ENCODE peak calls at places on chromosomes 3 and 15, in five cellular contexts. One of them, this sample, is unnamed.

GRCh38 chr3:166453472-166453871 is 616.2 kb upstream of the BCHE start:
- DNase-seq in SK-N-SH: no peak
- DNase-seq in GM12891: no peak
- DNase-seq in esophagus muscularis mucosa: no peak
- DNase-seq in transverse colon: no peak
- DNase-seq in this sample: no peak

GRCh38 chr3:32428092-32429068 is 36.7 kb downstream of the CMTM7 start:
- DNase-seq in SK-N-SH: no peak
- DNase-seq in GM12891: no peak
- DNase-seq in esophagus muscularis mucosa: peak
- DNase-seq in transverse colon: no peak
- DNase-seq in this sample: no peak

GRCh38 chr3:137845161-137845560 is 81.0 kb downstream of the SOX14 start:
- DNase-seq in SK-N-SH: no peak
- DNase-seq in GM12891: no peak
- DNase-seq in esophagus muscularis mucosa: no peak
- DNase-seq in transverse colon: no peak
- DNase-seq in this sample: no peak

GRCh38 chr3:75035146-75035545 is 420.7 kb upstream of the CNTN3 start:
- DNase-seq in SK-N-SH: no peak
- DNase-seq in GM12891: no peak
- DNase-seq in esophagus muscularis mucosa: no peak
- DNase-seq in transverse colon: no peak
- DNase-seq in this sample: no peak

GRCh38 chr3:157868168-157868567 is 238.1 kb downstream of the SHOX2 start:
- DNase-seq in SK-N-SH: no peak
- DNase-seq in GM12891: no peak
- DNase-seq in esophagus muscularis mucosa: no peak
- DNase-seq in transverse colon: no peak
- DNase-seq in this sample: no peak

GRCh38 chr3:138833908-138834358 is 795 bp downstream of the PIK3CB start:
- DNase-seq in SK-N-SH: peak
- DNase-seq in GM12891: no peak
- DNase-seq in esophagus muscularis mucosa: no peak
- DNase-seq in transverse colon: no peak
- DNase-seq in this sample: no peak

GRCh38 chr3:172550347-172550943 is 27.2 kb upstream of the TNFSF10 start:
- DNase-seq in SK-N-SH: no peak
- DNase-seq in GM12891: no peak
- DNase-seq in esophagus muscularis mucosa: no peak
- DNase-seq in transverse colon: no peak
- DNase-seq in this sample: no peak

GRCh38 chr15:85581495-85581894 is 201.1 kb downstream of the AKAP13 start:
- DNase-seq in SK-N-SH: no peak
- DNase-seq in GM12891: no peak
- DNase-seq in esophagus muscularis mucosa: peak
- DNase-seq in transverse colon: peak
- DNase-seq in this sample: peak

GRCh38 chr15:81763304-81763703 is 282.5 kb downstream of the MEX3B start:
- DNase-seq in SK-N-SH: no peak
- DNase-seq in GM12891: no peak
- DNase-seq in esophagus muscularis mucosa: no peak
- DNase-seq in transverse colon: no peak
- DNase-seq in this sample: no peak

GRCh38 chr15:58515807-58516206 is 84.0 kb downstream of the LIPC start:
- DNase-seq in SK-N-SH: no peak
- DNase-seq in GM12891: no peak
- DNase-seq in esophagus muscularis mucosa: no peak
- DNase-seq in transverse colon: no peak
- DNase-seq in this sample: no peak

GRCh38 chr3:107969994-107970896 is 120.6 kb downstream of the CD47 start:
- DNase-seq in SK-N-SH: peak
- DNase-seq in GM12891: no peak
- DNase-seq in esophagus muscularis mucosa: no peak
- DNase-seq in transverse colon: no peak
- DNase-seq in this sample: no peak

GRCh38 chr15:74988007-74988800 is 7.2 kb upstream of the SCAMP5 start:
- DNase-seq in SK-N-SH: peak
- DNase-seq in GM12891: no peak
- DNase-seq in esophagus muscularis mucosa: no peak
- DNase-seq in transverse colon: peak
- DNase-seq in this sample: peak

GRCh38 chr15:70792171-70792573 is 28.8 kb upstream of the UACA start:
- DNase-seq in SK-N-SH: no peak
- DNase-seq in GM12891: no peak
- DNase-seq in esophagus muscularis mucosa: no peak
- DNase-seq in transverse colon: no peak
- DNase-seq in this sample: no peak

GRCh38 chr3:112365035-112365434 is 32.1 kb downstream of the CD200 start:
- DNase-seq in SK-N-SH: no peak
- DNase-seq in GM12891: no peak
- DNase-seq in esophagus muscularis mucosa: no peak
- DNase-seq in transverse colon: no peak
- DNase-seq in this sample: no peak

GRCh38 chr3:176814252-176814651 is 383.0 kb downstream of the TBL1XR1 start:
- DNase-seq in SK-N-SH: peak
- DNase-seq in GM12891: peak
- DNase-seq in esophagus muscularis mucosa: no peak
- DNase-seq in transverse colon: peak
- DNase-seq in this sample: no peak

GRCh38 chr3:43748179-43748578 is 57.4 kb downstream of the ABHD5 start:
- DNase-seq in SK-N-SH: no peak
- DNase-seq in GM12891: no peak
- DNase-seq in esophagus muscularis mucosa: no peak
- DNase-seq in transverse colon: no peak
- DNase-seq in this sample: no peak

GRCh38 chr15:90249123-90249863 is at the start of gene TTLL13:
- DNase-seq in SK-N-SH: peak
- DNase-seq in GM12891: peak
- DNase-seq in esophagus muscularis mucosa: peak
- DNase-seq in transverse colon: peak
- DNase-seq in this sample: peak
- TF ChIP-seq POLR2AphosphoS5 in SK-N-SH: no peak
- TF ChIP-seq POLR2AphosphoS5 in GM12891: no peak
- TF ChIP-seq POLR2AphosphoS5 in esophagus muscularis mucosa: peak
- TF ChIP-seq POLR2AphosphoS5 in transverse colon: peak
- TF ChIP-seq POLR2AphosphoS5 in this sample: peak

DNA sequence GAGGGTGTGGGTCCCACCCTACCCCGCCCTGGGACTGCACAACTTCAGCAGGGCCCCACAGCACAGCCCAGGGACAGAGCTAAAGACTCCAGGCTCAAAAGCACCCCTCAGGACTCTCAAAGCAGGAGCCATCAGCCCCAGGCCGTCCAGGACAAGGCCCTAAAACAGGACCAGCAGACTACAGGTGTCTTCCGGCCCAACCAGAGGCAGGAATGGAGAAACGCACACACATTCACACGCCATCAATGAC is 26.1 kb downstream of the ATRIP start:
- DNase-seq in SK-N-SH: peak
- DNase-seq in GM12891: no peak
- DNase-seq in esophagus muscularis mucosa: no peak
- DNase-seq in transverse colon: no peak
- DNase-seq in this sample: no peak
- TF ChIP-seq POLR2AphosphoS5 in SK-N-SH: no peak
- TF ChIP-seq POLR2AphosphoS5 in GM12891: no peak
- TF ChIP-seq POLR2AphosphoS5 in esophagus muscularis mucosa: no peak
- TF ChIP-seq POLR2AphosphoS5 in transverse colon: no peak
- TF ChIP-seq POLR2AphosphoS5 in this sample: no peak

GRCh38 chr3:171444291-171444690 is 15.9 kb downstream of the TNIK start:
- DNase-seq in SK-N-SH: no peak
- DNase-seq in GM12891: no peak
- DNase-seq in esophagus muscularis mucosa: no peak
- DNase-seq in transverse colon: no peak
- DNase-seq in this sample: no peak

GRCh38 chr3:171443211-171443957 is 16.8 kb downstream of the TNIK start:
- DNase-seq in SK-N-SH: no peak
- DNase-seq in GM12891: no peak
- DNase-seq in esophagus muscularis mucosa: no peak
- DNase-seq in transverse colon: no peak
- DNase-seq in this sample: no peak

GRCh38 chr3:171446301-171446700 is 13.9 kb downstream of the TNIK start:
- DNase-seq in SK-N-SH: no peak
- DNase-seq in GM12891: no peak
- DNase-seq in esophagus muscularis mucosa: no peak
- DNase-seq in transverse colon: no peak
- DNase-seq in this sample: no peak

GRCh38 chr3:171445805-171446204 is 14.4 kb downstream of the TNIK start:
- DNase-seq in SK-N-SH: no peak
- DNase-seq in GM12891: no peak
- DNase-seq in esophagus muscularis mucosa: no peak
- DNase-seq in transverse colon: no peak
- DNase-seq in this sample: no peak

DNA sequence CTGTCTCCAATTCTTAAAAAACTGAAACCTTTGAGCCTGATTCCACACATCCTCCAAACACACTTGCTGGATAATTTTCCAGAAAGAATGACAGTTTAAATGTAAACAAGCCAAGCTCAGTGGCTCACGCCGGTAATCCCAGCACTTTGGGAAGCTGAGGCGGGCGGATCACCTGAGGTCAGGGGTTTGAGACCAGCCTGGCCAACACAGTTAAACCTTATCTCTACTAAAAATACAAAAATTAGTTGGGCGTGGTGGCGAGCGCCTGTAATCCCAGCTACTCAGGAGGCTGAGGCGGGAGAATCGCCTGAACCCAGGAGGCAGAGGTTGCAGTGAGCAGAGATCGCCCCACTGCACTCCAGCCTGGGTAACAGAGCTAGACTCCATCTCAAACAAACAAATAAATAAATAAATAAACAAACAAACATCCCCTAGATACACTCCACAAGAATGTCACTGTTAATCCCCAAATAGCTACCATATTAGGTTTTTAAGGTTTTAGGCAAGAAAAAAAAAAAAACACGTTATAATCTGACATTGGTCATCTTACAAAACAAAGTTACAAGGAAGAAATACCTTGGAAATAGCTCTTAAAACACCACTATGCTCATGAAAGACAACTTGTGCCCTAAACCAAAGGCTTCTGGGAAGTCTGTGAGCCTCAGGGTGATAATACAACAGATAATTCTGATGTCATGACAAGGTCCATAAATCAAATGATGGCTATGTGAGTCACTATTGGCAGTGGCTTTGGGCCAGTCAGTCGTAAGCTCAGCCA is 13.2 kb downstream of the TNIK start:
- DNase-seq in SK-N-SH: no peak
- DNase-seq in GM12891: no peak
- DNase-seq in esophagus muscularis mucosa: no peak
- DNase-seq in transverse colon: no peak
- DNase-seq in this sample: no peak
- TF ChIP-seq POLR2AphosphoS5 in SK-N-SH: peak
- TF ChIP-seq POLR2AphosphoS5 in GM12891: no peak
- TF ChIP-seq POLR2AphosphoS5 in esophagus muscularis mucosa: no peak
- TF ChIP-seq POLR2AphosphoS5 in transverse colon: no peak
- TF ChIP-seq POLR2AphosphoS5 in this sample: no peak

DNA sequence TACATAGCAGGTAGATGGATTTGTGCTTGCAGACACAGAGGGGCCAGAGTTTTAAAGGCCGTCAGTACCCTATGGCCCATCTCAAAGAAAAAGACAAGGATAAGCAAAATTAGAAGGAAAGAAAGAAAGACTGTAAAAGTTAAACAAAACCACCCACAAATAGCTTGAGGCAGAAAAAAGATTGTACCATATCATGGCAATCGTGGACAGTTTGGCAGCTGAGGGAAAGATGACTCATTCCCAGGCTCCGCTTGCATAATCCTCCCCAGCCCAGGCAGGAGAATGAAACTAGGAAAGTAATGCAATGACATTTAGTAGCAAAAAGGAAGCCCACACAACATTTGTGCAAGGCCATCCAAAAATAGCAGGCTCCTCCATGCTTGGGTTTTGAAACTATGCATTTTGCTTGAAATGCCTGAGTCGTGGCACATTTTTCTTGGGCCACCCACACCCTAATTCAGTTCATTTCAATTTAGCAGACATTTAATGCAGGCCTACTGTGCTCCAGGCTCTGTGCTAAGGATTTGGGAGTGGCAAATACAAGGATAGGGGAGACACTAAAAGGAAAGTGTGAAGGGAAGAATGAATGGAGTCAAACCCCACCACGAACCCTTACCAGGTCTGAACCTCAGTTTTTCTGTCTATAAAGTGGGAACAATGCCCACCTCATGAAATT is 40.9 kb upstream of the SMAD3 start:
- DNase-seq in SK-N-SH: peak
- DNase-seq in GM12891: no peak
- DNase-seq in esophagus muscularis mucosa: no peak
- DNase-seq in transverse colon: peak
- DNase-seq in this sample: no peak
- TF ChIP-seq POLR2AphosphoS5 in SK-N-SH: peak
- TF ChIP-seq POLR2AphosphoS5 in GM12891: no peak
- TF ChIP-seq POLR2AphosphoS5 in esophagus muscularis mucosa: peak
- TF ChIP-seq POLR2AphosphoS5 in transverse colon: peak
- TF ChIP-seq POLR2AphosphoS5 in this sample: no peak

GRCh38 chr3:64796597-64796996 is 108.8 kb upstream of the ADAMTS9 start:
- DNase-seq in SK-N-SH: no peak
- DNase-seq in GM12891: no peak
- DNase-seq in esophagus muscularis mucosa: no peak
- DNase-seq in transverse colon: no peak
- DNase-seq in this sample: no peak
- TF ChIP-seq POLR2AphosphoS5 in SK-N-SH: no peak
- TF ChIP-seq POLR2AphosphoS5 in GM12891: no peak
- TF ChIP-seq POLR2AphosphoS5 in esophagus muscularis mucosa: no peak
- TF ChIP-seq POLR2AphosphoS5 in transverse colon: no peak
- TF ChIP-seq POLR2AphosphoS5 in this sample: no peak

DNA sequence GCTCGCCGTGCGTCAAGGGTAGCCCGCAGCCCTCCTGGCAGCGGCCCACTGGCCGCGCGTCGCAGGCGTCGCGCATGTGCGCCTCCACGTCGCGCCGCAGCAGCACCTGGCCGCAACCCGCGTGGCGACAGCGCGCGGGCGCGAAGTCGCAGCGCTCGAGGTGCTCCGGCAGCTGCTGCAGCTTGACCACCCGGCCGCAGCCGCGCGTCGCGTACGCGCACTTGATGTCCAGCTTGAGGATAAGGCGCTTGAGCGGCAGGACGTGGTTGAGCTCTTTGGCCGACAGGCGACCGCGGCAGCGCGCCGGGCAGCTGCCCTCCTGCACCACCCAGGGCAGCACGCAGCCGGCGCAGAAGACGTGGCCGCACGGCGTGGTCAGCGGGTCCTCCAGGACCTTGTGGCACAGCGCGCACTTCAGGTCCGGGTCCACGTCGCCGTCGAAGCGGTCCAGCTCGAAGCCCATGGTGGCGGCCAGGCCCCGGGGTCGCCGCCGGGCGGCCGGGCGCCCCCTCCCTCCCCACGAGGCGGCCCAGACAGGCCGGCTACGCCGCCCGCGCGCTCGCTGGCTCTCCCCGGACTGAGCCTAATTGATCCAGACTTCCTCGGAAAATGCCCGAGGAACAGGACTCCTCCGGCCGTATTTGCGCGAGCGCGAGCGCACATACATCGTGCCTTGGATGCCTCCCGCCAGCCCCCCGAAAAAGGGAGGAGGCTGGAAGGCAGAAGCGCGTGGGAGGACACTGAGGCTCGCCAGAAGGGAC is at the start of gene PDZRN3:
- DNase-seq in SK-N-SH: peak
- DNase-seq in GM12891: no peak
- DNase-seq in esophagus muscularis mucosa: no peak
- DNase-seq in transverse colon: peak
- DNase-seq in this sample: no peak
- TF ChIP-seq POLR2AphosphoS5 in SK-N-SH: peak
- TF ChIP-seq POLR2AphosphoS5 in GM12891: no peak
- TF ChIP-seq POLR2AphosphoS5 in esophagus muscularis mucosa: peak
- TF ChIP-seq POLR2AphosphoS5 in transverse colon: peak
- TF ChIP-seq POLR2AphosphoS5 in this sample: no peak

This sample was measured in spleen.